ENCODE peak calls at places on chromosomes 11 and 22, in eight cellular contexts. F is activated CD4-positive, alpha-beta T cell treated with anti-CD3 and anti-CD28 coated beads, Interleukin-2, amount 50 U/mL, for 48 hours; D is MCF 10A; T is NCI-H1694; R is HS-27A; Q is NCI-H446 treated with DMSO at 0.1 percent for 48 hours; H is stimulated activated CD4-positive, alpha-beta T cell treated with anti-CD3 and anti-CD28 coated beads, Interleukin-4, amount 100 ng/mL, for 1 hour; L is HT1080. E is an unnamed sample.

GRCh38 chr22:45099961-45100360 is 63.8 kb upstream of the NUP50 start:
- DNase-seq in F (no peak), D (no peak), T (no peak), R (no peak), Q (no peak), H (no peak), L (no peak), E (no peak)

GRCh38 chr22:44709881-44710400 is 7.9 kb downstream of the PRR5 start:
- DNase-seq in F (no peak), D (no peak), T (no peak), R (no peak), Q (no peak), H (no peak), L (no peak), E (no peak)

GRCh38 chr11:114587398-114587953 is 8.1 kb downstream of the NXPE4 start:
- DNase-seq in F (no peak), D (no peak), T (no peak), R (no peak), Q (no peak), H (no peak), L (no peak), E (no peak)

GRCh38 chr11:90204832-90205646 is 17.8 kb downstream of the CHORDC1 start:
- DNase-seq in F (no peak), D (peak; percentile 64), T (no peak), R (no peak), Q (peak; percentile 50), H (no peak), L (peak; percentile 44), E (peak; percentile 35)

GRCh38 chr11:83827940-83828554 is 541.9 kb upstream of the CCDC90B start:
- DNase-seq in F (no peak), D (peak; percentile 27), T (peak; percentile 51), R (no peak), Q (peak; percentile 55), H (no peak), L (peak; percentile 29), E (peak; percentile 18)

GRCh38 chr11:115501895-115502589 is 2.2 kb downstream of the CADM1 start:
- DNase-seq in F (peak; percentile 16), D (no peak), T (no peak), R (no peak), Q (peak; percentile 23), H (no peak), L (no peak), E (no peak)

GRCh38 chr22:46079093-46079860 is 71.0 kb upstream of the PPARA start:
- DNase-seq in F (no peak), D (no peak), T (no peak), R (peak; percentile 51), Q (no peak), H (no peak), L (peak; percentile 60), E (no peak)

GRCh38 chr11:86115542-86116385 is 46.9 kb upstream of the PICALM start:
- DNase-seq in F (peak; percentile 16), D (peak; percentile 30), T (no peak), R (no peak), Q (no peak), H (no peak), L (no peak), E (no peak)

GRCh38 chr11:113048820-113049555 is 87.8 kb downstream of the NCAM1 start:
- DNase-seq in F (no peak), D (peak; percentile 90), T (no peak), R (no peak), Q (peak; percentile 50), H (no peak), L (peak; percentile 83), E (peak; percentile 73)

GRCh38 chr11:33622806-33623205 is 77.8 kb downstream of the C11orf91 start:
- DNase-seq in F (no peak), D (no peak), T (no peak), R (no peak), Q (no peak), H (no peak), L (no peak), E (no peak)

GRCh38 chr11:96154802-96155520 is 188.0 kb downstream of the MAML2 start:
- DNase-seq in F (no peak), D (peak; percentile 26), T (no peak), R (peak; percentile 76), Q (peak; percentile 81), H (no peak), L (peak; percentile 79), E (no peak)

GRCh38 chr11:105071060-105071732 is 26.1 kb upstream of the CARD16 start:
- DNase-seq in F (no peak), D (peak; percentile 52), T (no peak), R (no peak), Q (no peak), H (no peak), L (no peak), E (no peak)

GRCh38 chr22:43928418-43929307 is 5.1 kb downstream of the PNPLA3 start:
- DNase-seq in F (no peak), D (no peak), T (no peak), R (no peak), Q (no peak), H (no peak), L (no peak), E (no peak)

GRCh38 chr11:65849366-65849765 is 8.6 kb downstream of the CFL1 start:
- DNase-seq in F (no peak), D (no peak), T (no peak), R (no peak), Q (no peak), H (no peak), L (no peak), E (no peak)

GRCh38 chr11:120800206-120800605 is 223.7 kb upstream of the TBCEL start:
- DNase-seq in F (no peak), D (no peak), T (no peak), R (no peak), Q (no peak), H (no peak), L (peak; percentile 8), E (no peak)

GRCh38 chr11:986270-986951 is 50.1 kb downstream of the MUC6 start:
- DNase-seq in F (no peak), D (no peak), T (no peak), R (no peak), Q (no peak), H (no peak), L (no peak), E (peak; percentile 45)

GRCh38 chr11:15941206-15941770 is 415.1 kb downstream of the SOX6 start:
- DNase-seq in F (peak; percentile 28), D (no peak), T (no peak), R (no peak), Q (no peak), H (peak; percentile 12), L (no peak), E (peak; percentile 44)

GRCh38 chr11:12198261-12198925 is 88.0 kb downstream of the MICAL2 start:
- DNase-seq in F (no peak), D (no peak), T (no peak), R (no peak), Q (no peak), H (no peak), L (no peak), E (no peak)

GRCh38 chr11:92111291-92111690 is 113.3 kb upstream of the FAT3 start:
- DNase-seq in F (no peak), D (peak; percentile 47), T (no peak), R (no peak), Q (no peak), H (no peak), L (no peak), E (no peak)

E was measured in RWPE1.